ENCODE peak calls at places on chromosomes 3 and 15, in ten cellular contexts. One of them, this sample, is unnamed.

GRCh38 chr3:195080571-195081141 is 190.3 kb downstream of the XXYLT1 start:
- DNase-seq in heart left ventricle: peak
- DNase-seq in nucleus accumbens: no peak
- DNase-seq in A549: no peak
- DNase-seq in IMR-90: no peak
- DNase-seq in caudate nucleus: no peak
- DNase-seq in activated gamma-delta T cell treated with Interleukin-2 at 50 U/mL for 16 hours: no peak
- DNase-seq in endodermal cell: no peak
- DNase-seq in SHP77: no peak
- DNase-seq in NCI-H774: no peak
- DNase-seq in this sample: no peak

GRCh38 chr3:196737655-196738054 is 2.0 kb upstream of the PAK2 start:
- DNase-seq in activated gamma-delta T cell treated with Interleukin-2 at 50 U/mL for 16 hours: no peak
- DNase-seq in caudate nucleus: no peak
- DNase-seq in NCI-H774: peak
- DNase-seq in heart left ventricle: no peak
- DNase-seq in endodermal cell: no peak
- DNase-seq in IMR-90: no peak
- DNase-seq in nucleus accumbens: no peak
- DNase-seq in SHP77: no peak
- DNase-seq in A549: no peak
- DNase-seq in this sample: no peak

GRCh38 chr15:39407116-39407515 is 173.8 kb upstream of the THBS1 start:
- DNase-seq in heart left ventricle: no peak
- DNase-seq in SHP77: no peak
- DNase-seq in NCI-H774: no peak
- DNase-seq in A549: no peak
- DNase-seq in endodermal cell: no peak
- DNase-seq in nucleus accumbens: no peak
- DNase-seq in caudate nucleus: no peak
- DNase-seq in activated gamma-delta T cell treated with Interleukin-2 at 50 U/mL for 16 hours: no peak
- DNase-seq in IMR-90: peak
- DNase-seq in this sample: no peak

GRCh38 chr15:85642693-85643058 is 152.0 kb downstream of the KLHL25 start:
- DNase-seq in caudate nucleus: no peak
- DNase-seq in activated gamma-delta T cell treated with Interleukin-2 at 50 U/mL for 16 hours: no peak
- DNase-seq in heart left ventricle: peak
- DNase-seq in NCI-H774: no peak
- DNase-seq in nucleus accumbens: no peak
- DNase-seq in SHP77: no peak
- DNase-seq in A549: no peak
- DNase-seq in endodermal cell: no peak
- DNase-seq in IMR-90: peak
- DNase-seq in this sample: no peak

GRCh38 chr15:77163806-77164384 is 93.0 kb upstream of the TSPAN3 start:
- DNase-seq in SHP77: no peak
- DNase-seq in nucleus accumbens: no peak
- DNase-seq in caudate nucleus: no peak
- DNase-seq in A549: no peak
- DNase-seq in endodermal cell: no peak
- DNase-seq in heart left ventricle: no peak
- DNase-seq in NCI-H774: no peak
- DNase-seq in activated gamma-delta T cell treated with Interleukin-2 at 50 U/mL for 16 hours: no peak
- DNase-seq in IMR-90: no peak
- DNase-seq in this sample: no peak

GRCh38 chr3:156448300-156448699 is 106.6 kb downstream of the SSR3 start:
- DNase-seq in endodermal cell: peak
- DNase-seq in NCI-H774: no peak
- DNase-seq in nucleus accumbens: no peak
- DNase-seq in SHP77: no peak
- DNase-seq in IMR-90: peak
- DNase-seq in caudate nucleus: no peak
- DNase-seq in activated gamma-delta T cell treated with Interleukin-2 at 50 U/mL for 16 hours: peak
- DNase-seq in A549: peak
- DNase-seq in heart left ventricle: no peak
- DNase-seq in this sample: no peak

GRCh38 chr3:143242101-143242500 is 122.5 kb downstream of the CHST2 start:
- DNase-seq in nucleus accumbens: no peak
- DNase-seq in endodermal cell: no peak
- DNase-seq in activated gamma-delta T cell treated with Interleukin-2 at 50 U/mL for 16 hours: no peak
- DNase-seq in IMR-90: peak
- DNase-seq in caudate nucleus: no peak
- DNase-seq in SHP77: no peak
- DNase-seq in A549: no peak
- DNase-seq in NCI-H774: no peak
- DNase-seq in heart left ventricle: no peak
- DNase-seq in this sample: no peak

GRCh38 chr15:59367022-59367451 is 5.6 kb downstream of the MYO1E start:
- DNase-seq in SHP77: no peak
- DNase-seq in nucleus accumbens: no peak
- DNase-seq in IMR-90: no peak
- DNase-seq in endodermal cell: no peak
- DNase-seq in A549: no peak
- DNase-seq in activated gamma-delta T cell treated with Interleukin-2 at 50 U/mL for 16 hours: no peak
- DNase-seq in heart left ventricle: no peak
- DNase-seq in caudate nucleus: no peak
- DNase-seq in NCI-H774: no peak
- DNase-seq in this sample: no peak

GRCh38 chr3:68089572-68089991 is 435.2 kb upstream of the SUCLG2 start:
- DNase-seq in endodermal cell: no peak
- DNase-seq in SHP77: no peak
- DNase-seq in A549: no peak
- DNase-seq in nucleus accumbens: no peak
- DNase-seq in IMR-90: peak
- DNase-seq in NCI-H774: no peak
- DNase-seq in caudate nucleus: no peak
- DNase-seq in activated gamma-delta T cell treated with Interleukin-2 at 50 U/mL for 16 hours: no peak
- DNase-seq in heart left ventricle: no peak
- DNase-seq in this sample: no peak

GRCh38 chr3:50265988-50266387 is 3.0 kb upstream of the SEMA3B start:
- DNase-seq in IMR-90: no peak
- DNase-seq in caudate nucleus: no peak
- DNase-seq in SHP77: no peak
- DNase-seq in endodermal cell: peak
- DNase-seq in activated gamma-delta T cell treated with Interleukin-2 at 50 U/mL for 16 hours: no peak
- DNase-seq in heart left ventricle: no peak
- DNase-seq in A549: no peak
- DNase-seq in NCI-H774: no peak
- DNase-seq in nucleus accumbens: no peak
- DNase-seq in this sample: no peak

GRCh38 chr3:52291508-52292181 is 4.0 kb downstream of the GLYCTK start:
- DNase-seq in heart left ventricle: no peak
- DNase-seq in caudate nucleus: no peak
- DNase-seq in NCI-H774: no peak
- DNase-seq in A549: no peak
- DNase-seq in IMR-90: no peak
- DNase-seq in activated gamma-delta T cell treated with Interleukin-2 at 50 U/mL for 16 hours: peak
- DNase-seq in endodermal cell: peak
- DNase-seq in SHP77: no peak
- DNase-seq in nucleus accumbens: no peak
- DNase-seq in this sample: peak

GRCh38 chr15:29921130-29921601 is 98.9 kb upstream of the TJP1 start:
- DNase-seq in A549: peak
- DNase-seq in IMR-90: no peak
- DNase-seq in caudate nucleus: no peak
- DNase-seq in NCI-H774: no peak
- DNase-seq in activated gamma-delta T cell treated with Interleukin-2 at 50 U/mL for 16 hours: no peak
- DNase-seq in nucleus accumbens: no peak
- DNase-seq in endodermal cell: peak
- DNase-seq in heart left ventricle: no peak
- DNase-seq in SHP77: no peak
- DNase-seq in this sample: no peak

GRCh38 chr15:95825672-95826387 is 504.7 kb upstream of the NR2F2 start:
- DNase-seq in IMR-90: no peak
- DNase-seq in nucleus accumbens: no peak
- DNase-seq in heart left ventricle: no peak
- DNase-seq in NCI-H774: no peak
- DNase-seq in caudate nucleus: no peak
- DNase-seq in A549: no peak
- DNase-seq in activated gamma-delta T cell treated with Interleukin-2 at 50 U/mL for 16 hours: no peak
- DNase-seq in SHP77: no peak
- DNase-seq in endodermal cell: no peak
- DNase-seq in this sample: no peak

GRCh38 chr3:33717616-33717865 is 513 bp downstream of the CLASP2 start:
- DNase-seq in endodermal cell: no peak
- DNase-seq in nucleus accumbens: peak
- DNase-seq in SHP77: no peak
- DNase-seq in heart left ventricle: peak
- DNase-seq in IMR-90: peak
- DNase-seq in caudate nucleus: peak
- DNase-seq in activated gamma-delta T cell treated with Interleukin-2 at 50 U/mL for 16 hours: no peak
- DNase-seq in A549: no peak
- DNase-seq in NCI-H774: no peak
- DNase-seq in this sample: no peak

GRCh38 chr3:187750041-187750512 is 4.8 kb upstream of the BCL6 start:
- DNase-seq in IMR-90: peak
- DNase-seq in caudate nucleus: no peak
- DNase-seq in endodermal cell: peak
- DNase-seq in A549: peak
- DNase-seq in SHP77: peak
- DNase-seq in NCI-H774: peak
- DNase-seq in activated gamma-delta T cell treated with Interleukin-2 at 50 U/mL for 16 hours: no peak
- DNase-seq in nucleus accumbens: no peak
- DNase-seq in heart left ventricle: peak
- DNase-seq in this sample: no peak

GRCh38 chr15:101625980-101626379 is 26.2 kb downstream of the TM2D3 start:
- DNase-seq in activated gamma-delta T cell treated with Interleukin-2 at 50 U/mL for 16 hours: no peak
- DNase-seq in NCI-H774: no peak
- DNase-seq in A549: no peak
- DNase-seq in SHP77: no peak
- DNase-seq in IMR-90: peak
- DNase-seq in endodermal cell: no peak
- DNase-seq in caudate nucleus: no peak
- DNase-seq in nucleus accumbens: no peak
- DNase-seq in heart left ventricle: no peak
- DNase-seq in this sample: no peak

GRCh38 chr15:70812827-70813364 is 41.1 kb downstream of the LARP6 start:
- DNase-seq in activated gamma-delta T cell treated with Interleukin-2 at 50 U/mL for 16 hours: no peak
- DNase-seq in heart left ventricle: no peak
- DNase-seq in IMR-90: no peak
- DNase-seq in endodermal cell: peak
- DNase-seq in SHP77: no peak
- DNase-seq in nucleus accumbens: no peak
- DNase-seq in caudate nucleus: no peak
- DNase-seq in A549: no peak
- DNase-seq in NCI-H774: no peak
- DNase-seq in this sample: no peak

GRCh38 chr3:138114431-138114918 is 933 bp downstream of the DZIP1L start:
- DNase-seq in NCI-H774: no peak
- DNase-seq in nucleus accumbens: no peak
- DNase-seq in heart left ventricle: no peak
- DNase-seq in A549: peak
- DNase-seq in activated gamma-delta T cell treated with Interleukin-2 at 50 U/mL for 16 hours: no peak
- DNase-seq in SHP77: no peak
- DNase-seq in caudate nucleus: no peak
- DNase-seq in endodermal cell: peak
- DNase-seq in IMR-90: peak
- DNase-seq in this sample: no peak

GRCh38 chr3:52056521-52056967 is at the start of gene DUSP7:
- DNase-seq in A549: peak
- DNase-seq in endodermal cell: peak
- DNase-seq in heart left ventricle: peak
- DNase-seq in IMR-90: peak
- DNase-seq in caudate nucleus: peak
- DNase-seq in NCI-H774: peak
- DNase-seq in nucleus accumbens: peak
- DNase-seq in activated gamma-delta T cell treated with Interleukin-2 at 50 U/mL for 16 hours: peak
- DNase-seq in SHP77: peak
- DNase-seq in this sample: peak

GRCh38 chr3:184551103-184551502 is 10.5 kb upstream of the EPHB3 start:
- DNase-seq in caudate nucleus: no peak
- DNase-seq in nucleus accumbens: no peak
- DNase-seq in endodermal cell: no peak
- DNase-seq in SHP77: no peak
- DNase-seq in NCI-H774: no peak
- DNase-seq in A549: no peak
- DNase-seq in activated gamma-delta T cell treated with Interleukin-2 at 50 U/mL for 16 hours: no peak
- DNase-seq in heart left ventricle: no peak
- DNase-seq in IMR-90: no peak
- DNase-seq in this sample: no peak

GRCh38 chr3:123920383-123920782 is 36.3 kb upstream of the MYLK start:
- DNase-seq in nucleus accumbens: no peak
- DNase-seq in IMR-90: no peak
- DNase-seq in heart left ventricle: no peak
- DNase-seq in NCI-H774: no peak
- DNase-seq in activated gamma-delta T cell treated with Interleukin-2 at 50 U/mL for 16 hours: no peak
- DNase-seq in endodermal cell: no peak
- DNase-seq in caudate nucleus: no peak
- DNase-seq in SHP77: no peak
- DNase-seq in A549: no peak
- DNase-seq in this sample: no peak

GRCh38 chr3:71219744-71220638 is 363.5 kb downstream of the FOXP1 start:
- DNase-seq in NCI-H774: no peak
- DNase-seq in activated gamma-delta T cell treated with Interleukin-2 at 50 U/mL for 16 hours: no peak
- DNase-seq in nucleus accumbens: no peak
- DNase-seq in heart left ventricle: no peak
- DNase-seq in A549: no peak
- DNase-seq in caudate nucleus: no peak
- DNase-seq in IMR-90: no peak
- DNase-seq in endodermal cell: peak
- DNase-seq in SHP77: peak
- DNase-seq in this sample: no peak

GRCh38 chr3:138188013-138188352 is 882 bp downstream of the ARMC8 start:
- DNase-seq in NCI-H774: no peak
- DNase-seq in caudate nucleus: no peak
- DNase-seq in endodermal cell: no peak
- DNase-seq in heart left ventricle: no peak
- DNase-seq in activated gamma-delta T cell treated with Interleukin-2 at 50 U/mL for 16 hours: no peak
- DNase-seq in SHP77: no peak
- DNase-seq in nucleus accumbens: no peak
- DNase-seq in IMR-90: peak
- DNase-seq in A549: no peak
- DNase-seq in this sample: no peak

GRCh38 chr3:156477306-156477705 is 77.6 kb downstream of the SSR3 start:
- DNase-seq in A549: no peak
- DNase-seq in SHP77: no peak
- DNase-seq in endodermal cell: peak
- DNase-seq in IMR-90: peak
- DNase-seq in heart left ventricle: no peak
- DNase-seq in caudate nucleus: no peak
- DNase-seq in NCI-H774: no peak
- DNase-seq in activated gamma-delta T cell treated with Interleukin-2 at 50 U/mL for 16 hours: no peak
- DNase-seq in nucleus accumbens: no peak
- DNase-seq in this sample: no peak

GRCh38 chr15:98609144-98609852 is 39.0 kb upstream of the IGF1R start:
- DNase-seq in heart left ventricle: no peak
- DNase-seq in NCI-H774: no peak
- DNase-seq in nucleus accumbens: no peak
- DNase-seq in SHP77: no peak
- DNase-seq in IMR-90: peak
- DNase-seq in A549: no peak
- DNase-seq in endodermal cell: peak
- DNase-seq in caudate nucleus: no peak
- DNase-seq in activated gamma-delta T cell treated with Interleukin-2 at 50 U/mL for 16 hours: no peak
- DNase-seq in this sample: no peak

GRCh38 chr15:77768107-77768506 is 135.4 kb upstream of the LINGO1 start:
- DNase-seq in A549: no peak
- DNase-seq in IMR-90: no peak
- DNase-seq in SHP77: no peak
- DNase-seq in endodermal cell: peak
- DNase-seq in NCI-H774: no peak
- DNase-seq in caudate nucleus: no peak
- DNase-seq in activated gamma-delta T cell treated with Interleukin-2 at 50 U/mL for 16 hours: no peak
- DNase-seq in heart left ventricle: no peak
- DNase-seq in nucleus accumbens: no peak
- DNase-seq in this sample: no peak

GRCh38 chr3:161069441-161070251 is 35.5 kb downstream of the B3GALNT1 start:
- DNase-seq in endodermal cell: no peak
- DNase-seq in NCI-H774: peak
- DNase-seq in IMR-90: peak
- DNase-seq in caudate nucleus: no peak
- DNase-seq in SHP77: peak
- DNase-seq in nucleus accumbens: no peak
- DNase-seq in activated gamma-delta T cell treated with Interleukin-2 at 50 U/mL for 16 hours: no peak
- DNase-seq in heart left ventricle: no peak
- DNase-seq in A549: peak
- DNase-seq in this sample: no peak

GRCh38 chr3:78402720-78403119 is 1362.8 kb downstream of the ROBO2 start:
- DNase-seq in NCI-H774: no peak
- DNase-seq in nucleus accumbens: no peak
- DNase-seq in heart left ventricle: no peak
- DNase-seq in activated gamma-delta T cell treated with Interleukin-2 at 50 U/mL for 16 hours: no peak
- DNase-seq in A549: no peak
- DNase-seq in IMR-90: no peak
- DNase-seq in caudate nucleus: no peak
- DNase-seq in endodermal cell: no peak
- DNase-seq in SHP77: no peak
- DNase-seq in this sample: no peak

This sample was measured in hypothalamus.